ENCODE peak calls at places on chromosomes 2 and 18, in eight cellular contexts. W is T-helper 1 cell; N is tibial nerve; T is D341Med; X is SK-MEL-5; K is activated CD4-positive, alpha-beta memory T cell treated with anti-CD3 and anti-CD28 coated beads for 36 hours; U is RWPE1; S is frontal cortex. R is an unnamed sample.

GRCh38 chr2:26805241-26805676 is 19.4 kb downstream of the CENPA start:
- DNase-seq in T (no peak), K (no peak), S (no peak), X (peak), W (no peak), U (peak), N (no peak), R (peak)

GRCh38 chr2:23286765-23287155 is 98.2 kb upstream of the KLHL29 start:
- DNase-seq in U (peak), K (no peak), N (peak), T (no peak), W (no peak), X (no peak), S (no peak), R (no peak)

GRCh38 chr2:11466307-11467125 is 555 bp upstream of the E2F6 start:
- DNase-seq in S (no peak), K (no peak), X (no peak), N (no peak), U (peak), T (no peak), W (no peak), R (no peak)

GRCh38 chr2:44087714-44088092 is 81.0 kb upstream of the PPM1B start:
- DNase-seq in W (no peak), U (no peak), S (no peak), N (no peak), K (no peak), T (no peak), X (no peak), R (no peak)

GRCh38 chr18:32770181-32770650 is 2.6 kb downstream of the KLHL14 start:
- DNase-seq in N (no peak), W (no peak), U (no peak), K (no peak), T (no peak), X (no peak), S (no peak), R (no peak)

GRCh38 chr2:60380411-60380810 is 173.0 kb downstream of the BCL11A start:
- DNase-seq in U (no peak), W (no peak), X (no peak), S (no peak), K (no peak), T (no peak), N (no peak), R (no peak)

GRCh38 chr2:53018830-53019425 is 748.7 kb upstream of the CHAC2 start:
- DNase-seq in W (no peak), X (peak), N (no peak), U (peak), K (no peak), S (no peak), T (no peak), R (no peak)

GRCh38 chr2:237694423-237695194 is 67.2 kb downstream of the LRRFIP1 start:
- DNase-seq in K (peak), X (no peak), N (no peak), S (no peak), W (no peak), T (no peak), U (no peak), R (no peak)

GRCh38 chr2:237156131-237156856 is 70.6 kb downstream of the COPS8 start:
- DNase-seq in X (no peak), U (no peak), W (no peak), N (peak), T (no peak), K (peak), S (no peak), R (no peak)

GRCh38 chr2:104033399-104033798 is 820.5 kb upstream of the POU3F3 start:
- DNase-seq in S (no peak), U (peak), W (no peak), T (no peak), X (peak), N (no peak), K (no peak), R (no peak)

GRCh38 chr2:143705108-143705686 is 576.0 kb downstream of the ARHGAP15 start:
- DNase-seq in X (no peak), T (no peak), W (no peak), U (peak), K (no peak), S (no peak), N (no peak), R (no peak)

GRCh38 chr2:26333286-26333685 is 12.7 kb upstream of the SELENOI start:
- DNase-seq in K (no peak), W (no peak), S (no peak), X (no peak), T (no peak), N (no peak), U (no peak), R (no peak)